ENCODE peak calls at places on chromosomes 6 and 20, in four cellular contexts. G is thoracic aorta, V is kidney tubule cell, Z is KBM-7. J is an unnamed sample.

GRCh38 chr6:158043586-158044524 is 62.2 kb downstream of the SYNJ2 start:
- DNase-seq in G (no peak), V (peak), Z (no peak), J (no peak)

GRCh38 chr6:44620922-44621321 is 233.4 kb downstream of the CDC5L start:
- DNase-seq in G (no peak), V (no peak), Z (no peak), J (no peak)

GRCh38 chr6:46302816-46303215 is 132.0 kb upstream of the ENPP5 start:
- DNase-seq in G (no peak), V (no peak), Z (no peak), J (no peak)

GRCh38 chr20:20814685-20815084 is 102.2 kb upstream of the RALGAPA2 start:
- DNase-seq in G (no peak), V (peak), Z (no peak), J (no peak)

GRCh38 chr20:63567382-63568169 is 6.5 kb downstream of the HELZ2 start:
- DNase-seq in G (no peak), V (no peak), Z (peak), J (no peak)

GRCh38 chr6:117547688-117548621 is 54.4 kb downstream of the GOPC start:
- DNase-seq in G (peak), V (peak), Z (no peak), J (no peak)

GRCh38 chr6:118042855-118043254 is 135.8 kb downstream of the SLC35F1 start:
- DNase-seq in G (no peak), V (no peak), Z (no peak), J (no peak)

GRCh38 chr6:113530769-113531168 is 326.4 kb upstream of the MARCKS start:
- DNase-seq in G (no peak), V (peak), Z (no peak), J (peak)

GRCh38 chr6:150142657-150143501 is at the start of gene PPP1R14C:
- DNase-seq in G (no peak), V (peak), Z (peak), J (no peak)

GRCh38 chr6:35725721-35726438 is 11.0 kb upstream of the ARMC12 start:
- DNase-seq in G (no peak), V (peak), Z (peak), J (peak)

GRCh38 chr6:34391023-34391485 is 1.4 kb downstream of the NUDT3 start:
- DNase-seq in G (no peak), V (peak), Z (peak), J (peak)

GRCh38 chr20:5606347-5606746 is 143.9 kb upstream of the SHLD1 start:
- DNase-seq in G (no peak), V (no peak), Z (no peak), J (no peak)

GRCh38 chr6:337782-338464 is 45.6 kb downstream of the DUSP22 start:
- DNase-seq in G (no peak), V (no peak), Z (peak), J (no peak)

GRCh38 chr20:52269327-52269726 is 77.7 kb upstream of the ZFP64 start:
- DNase-seq in G (no peak), V (no peak), Z (peak), J (peak)

GRCh38 chr6:14849224-14849623 is 396.6 kb upstream of the JARID2 start:
- DNase-seq in G (no peak), V (no peak), Z (no peak), J (no peak)

GRCh38 chr6:138509371-138509770 is 10.1 kb upstream of the NHSL1 start:
- DNase-seq in G (no peak), V (peak), Z (peak), J (peak)

GRCh38 chr20:41499961-41500725 is 118.0 kb downstream of the CHD6 start:
- DNase-seq in G (no peak), V (no peak), Z (no peak), J (no peak)

GRCh38 chr20:56249244-56249955 is 868 bp downstream of the MC3R start:
- DNase-seq in G (no peak), V (peak), Z (peak), J (peak)

GRCh38 chr6:163958646-163959045 is 544.1 kb downstream of the QKI start:
- DNase-seq in G (no peak), V (peak), Z (no peak), J (no peak)

GRCh38 chr20:50224553-50225255 is 34.1 kb downstream of the CEBPB start:
- DNase-seq in G (peak), V (peak), Z (no peak), J (peak)

GRCh38 chr20:51802170-51802745 is at the start of gene SALL4:
- DNase-seq in G (no peak), V (no peak), Z (no peak), J (no peak)

GRCh38 chr6:169852504-169853195 is 101.2 kb downstream of the ERMARD start:
- DNase-seq in G (no peak), V (no peak), Z (no peak), J (no peak)

GRCh38 chr6:42352856-42353564 is 98.7 kb downstream of the TRERF1 start:
- DNase-seq in G (no peak), V (peak), Z (no peak), J (peak)

GRCh38 chr6:100116409-100117194 is 122.6 kb upstream of the MCHR2 start:
- DNase-seq in G (no peak), V (peak), Z (peak), J (peak)

GRCh38 chr20:21027569-21027968 is 78.6 kb downstream of the LINC00237 start:
- DNase-seq in G (no peak), V (peak), Z (peak), J (no peak)

GRCh38 chr6:112311950-112312547 is 35.1 kb upstream of the RFPL4B start:
- DNase-seq in G (no peak), V (peak), Z (peak), J (peak)

GRCh38 chr6:68094070-68094469 is 541.0 kb upstream of the ADGRB3 start:
- DNase-seq in G (no peak), V (no peak), Z (peak), J (no peak)

GRCh38 chr6:119627908-119628669 is 278.5 kb upstream of the MAN1A1 start:
- DNase-seq in G (no peak), V (peak), Z (no peak), J (peak)

GRCh38 chr20:19382371-19382770 is 169.9 kb downstream of the SLC24A3 start:
- DNase-seq in G (no peak), V (no peak), Z (no peak), J (no peak)

GRCh38 chr6:56259682-56260081 is 12.3 kb upstream of the COL21A1 start:
- DNase-seq in G (no peak), V (no peak), Z (no peak), J (peak)

GRCh38 chr6:357791-358341 is 33.7 kb upstream of the IRF4 start:
- DNase-seq in G (no peak), V (no peak), Z (no peak), J (no peak)

GRCh38 chr6:116446399-116446798 is 14.8 kb upstream of the CALHM6 start:
- DNase-seq in G (no peak), V (peak), Z (peak), J (peak)

GRCh38 chr6:103854059-103854458 is 1005.7 kb downstream of the HACE1 start:
- DNase-seq in G (no peak), V (no peak), Z (no peak), J (no peak)

GRCh38 chr20:63531686-63532448 is 5.3 kb downstream of the PTK6 start:
- DNase-seq in G (no peak), V (no peak), Z (no peak), J (no peak)

GRCh38 chr20:61056627-61057312 is 195.3 kb upstream of the CDH4 start:
- DNase-seq in G (no peak), V (no peak), Z (no peak), J (no peak)

GRCh38 chr20:50273601-50274491 is 83.2 kb downstream of the CEBPB start:
- DNase-seq in G (no peak), V (no peak), Z (no peak), J (no peak)